ENCODE peak calls at places on chromosomes 12 and 14, in five cellular contexts. Z is ecto neural progenitor cell; Q is activated CD4-positive, alpha-beta T cell treated with anti-CD3 and anti-CD28 coated beads for 24 hours; U is hepatic stellate cell; M is NCI-H1092. A is an unnamed sample.

GRCh38 chr12:115998119-115998633 is 279.3 kb downstream of the MED13L start:
- DNase-seq in Z (peak; percentile 59), Q (no peak), U (peak; percentile 23), M (no peak), A (peak; percentile 7)

GRCh38 chr12:111692575-111693210 is 6.8 kb downstream of the ACAD10 start:
- DNase-seq in Z (no peak), Q (no peak), U (peak; percentile 41), M (no peak), A (no peak)

GRCh38 chr14:58919262-58919661 is 269.2 kb upstream of the DAAM1 start:
- DNase-seq in Z (no peak), Q (no peak), U (no peak), M (no peak), A (no peak)

GRCh38 chr14:104877806-104878550 is 12.9 kb downstream of the CEP170B start:
- DNase-seq in Z (no peak), Q (no peak), U (no peak), M (no peak), A (no peak)

GRCh38 chr12:111102062-111102735 is 181.8 kb upstream of the MYL2 start:
- DNase-seq in Z (no peak), Q (no peak), U (no peak), M (no peak), A (no peak)

GRCh38 chr12:111598637-111599458 is at the start of gene ATXN2:
- DNase-seq in Z (peak; percentile 92), Q (peak; percentile 56), U (peak; percentile 88), M (no peak), A (no peak)

GRCh38 chr14:91402278-91403068 is 15.1 kb downstream of the CCDC88C start:
- DNase-seq in Z (no peak), Q (no peak), U (no peak), M (no peak), A (no peak)

GRCh38 chr14:61567838-61568571 is 127.3 kb upstream of the HIF1A start:
- DNase-seq in Z (no peak), Q (no peak), U (no peak), M (no peak), A (no peak)

GRCh38 chr12:80187660-80188090 is 88.3 kb downstream of the OTOGL start:
- DNase-seq in Z (no peak), Q (no peak), U (no peak), M (peak; percentile 25), A (peak; percentile 71)

GRCh38 chr12:28489256-28489655 is 299.0 kb downstream of the CCDC91 start:
- DNase-seq in Z (no peak), Q (no peak), U (no peak), M (no peak), A (peak; percentile 26)

GRCh38 chr12:106583578-106584103 is 837 bp downstream of the RFX4 start:
- DNase-seq in Z (peak; percentile 89), Q (no peak), U (no peak), M (no peak), A (no peak)

GRCh38 chr14:24965934-24966593 is 83.9 kb downstream of the STXBP6 start:
- DNase-seq in Z (no peak), Q (no peak), U (peak; percentile 9), M (no peak), A (peak; percentile 92)

GRCh38 chr12:21528953-21529352 is 2.9 kb downstream of the SPX start:
- DNase-seq in Z (no peak), Q (no peak), U (no peak), M (no peak), A (no peak)